ENCODE peak calls at places on chromosomes 13 and 19, in five cellular contexts. S is mammary epithelial cell, E is breast epithelium, Q is heart left ventricle, A is IMR-90. W is an unnamed sample.

GRCh38 chr19:38529610-38530009 is 88.1 kb downstream of the MAP4K1 start:
- DNase-seq in S (no peak), E (no peak), Q (no peak), A (no peak), W (peak; percentile 43)

GRCh38 chr13:40340368-40341085 is 325.9 kb downstream of the FOXO1 start:
- DNase-seq in S (peak; percentile 32), E (no peak), Q (no peak), A (no peak), W (no peak)

GRCh38 chr13:51913421-51914136 is 51.8 kb downstream of the CCDC70 start:
- DNase-seq in S (no peak), E (no peak), Q (no peak), A (no peak), W (no peak)

GRCh38 chr19:45331411-45331810 is 8.7 kb upstream of the CKM start:
- DNase-seq in S (no peak), E (no peak), Q (no peak), A (no peak), W (no peak)

GRCh38 chr19:44697670-44698034 is 1.3 kb upstream of the CEACAM16 start:
- DNase-seq in S (no peak), E (no peak), Q (no peak), A (no peak), W (no peak)

GRCh38 chr13:35996360-35996759 is 134.8 kb downstream of the DCLK1 start:
- DNase-seq in S (no peak), E (no peak), Q (no peak), A (no peak), W (no peak)

GRCh38 chr19:2478324-2478755 is 2.4 kb downstream of the GADD45B start:
- DNase-seq in S (peak; percentile 75), E (peak; percentile 91), Q (peak; percentile 42), A (peak; percentile 64), W (peak; percentile 91)

GRCh38 chr13:21069561-21070004 is 8.2 kb upstream of the LATS2 start:
- DNase-seq in S (peak; percentile 85), E (no peak), Q (peak; percentile 41), A (peak; percentile 99), W (peak; percentile 71)

GRCh38 chr19:3346677-3347353 is 19.6 kb upstream of the NFIC start:
- DNase-seq in S (no peak), E (peak; percentile 87), Q (peak; percentile 81), A (no peak), W (peak; percentile 59)

DNA sequence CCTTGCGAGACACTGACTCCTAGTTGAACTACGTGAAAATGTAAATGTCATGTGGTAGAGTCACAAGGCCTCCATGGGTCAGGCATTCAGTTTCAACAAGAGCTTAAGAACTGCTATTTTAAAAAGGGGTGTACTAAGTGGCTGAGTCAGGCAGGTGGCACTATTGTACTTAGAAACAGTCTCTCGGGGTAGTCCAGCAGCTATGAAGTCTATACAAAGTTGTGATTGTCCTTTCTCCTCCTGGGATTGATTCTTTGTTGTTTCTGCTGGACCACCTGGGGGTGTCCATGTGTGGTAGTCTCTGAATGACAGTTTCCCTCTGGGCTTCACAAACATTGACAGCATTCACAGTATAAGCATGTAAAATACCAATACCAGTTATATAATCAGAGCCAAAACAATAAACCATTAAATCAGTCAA is 33.0 kb downstream of the UGGT2 start:
- DNase-seq in S (peak; percentile 39), E (no peak), Q (no peak), A (peak; percentile 67), W (peak; percentile 65)
- TF ChIP-seq CTCF in S (peak; percentile 43), E (peak; percentile 47), Q (peak; percentile 72), A (peak; percentile 63), W (peak; percentile 70)

DNA sequence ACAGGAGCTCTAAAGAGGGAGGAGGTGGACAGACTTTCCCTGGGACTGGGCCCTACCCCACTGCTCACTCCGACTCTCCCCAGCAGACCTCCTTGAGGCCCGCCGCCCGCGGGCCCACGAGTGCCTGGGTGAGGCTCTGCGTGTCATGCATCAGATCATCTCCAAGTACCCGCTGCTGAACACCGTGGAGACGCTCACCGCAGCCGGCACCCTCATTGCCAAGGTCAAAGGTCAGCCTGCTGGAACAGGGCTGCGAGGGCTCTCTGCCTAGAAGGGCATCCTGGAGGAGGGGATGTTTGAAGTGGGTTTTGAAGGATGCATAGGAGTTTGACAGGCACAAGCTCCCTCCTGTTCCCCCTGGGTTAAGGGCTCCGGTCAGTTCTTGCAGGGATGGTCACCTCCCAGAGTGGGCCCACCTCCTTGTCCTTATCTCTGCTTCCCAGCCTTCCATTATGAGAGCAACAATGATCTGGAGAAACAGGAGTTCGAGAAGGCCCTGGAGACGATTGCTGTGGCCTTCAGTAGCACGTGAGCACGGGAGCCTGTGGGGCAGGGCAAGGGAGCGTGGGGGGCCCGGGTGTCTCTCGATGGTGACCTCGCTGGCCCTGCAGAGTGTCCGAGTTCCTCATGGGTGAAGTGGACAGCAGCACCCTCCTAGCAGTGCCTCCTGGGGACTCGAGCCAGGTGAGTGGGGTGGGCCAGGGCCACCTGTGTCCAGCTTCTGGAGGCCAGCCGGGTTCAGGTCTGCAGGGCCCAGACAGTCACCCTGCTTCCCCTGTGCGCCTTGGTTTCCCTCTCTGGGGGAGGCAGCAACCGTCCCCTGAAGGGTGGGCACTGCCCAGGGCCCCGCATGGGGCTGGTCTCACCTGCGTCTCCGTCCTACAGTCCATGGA is 6.3 kb downstream of the ARHGAP45 start:
- DNase-seq in S (no peak), E (no peak), Q (no peak), A (no peak), W (no peak)
- H3K4me1 ChIP-seq in S (peaks cover 13% of the 10 kb centered on the region), E (no peaks in the 10 kb centered on the region), Q (peaks cover 3% of the 10 kb centered on the region), A (no peaks in the 10 kb centered on the region), W (peaks cover 15% of the 10 kb centered on the region)

GRCh38 chr19:13381827-13382632 is 124.2 kb downstream of the CACNA1A start:
- DNase-seq in S (no peak), E (no peak), Q (no peak), A (peak; percentile 4), W (no peak)
- TF ChIP-seq CTCF in S (no peak), E (no peak), Q (no peak), A (no peak), W (no peak)

DNA sequence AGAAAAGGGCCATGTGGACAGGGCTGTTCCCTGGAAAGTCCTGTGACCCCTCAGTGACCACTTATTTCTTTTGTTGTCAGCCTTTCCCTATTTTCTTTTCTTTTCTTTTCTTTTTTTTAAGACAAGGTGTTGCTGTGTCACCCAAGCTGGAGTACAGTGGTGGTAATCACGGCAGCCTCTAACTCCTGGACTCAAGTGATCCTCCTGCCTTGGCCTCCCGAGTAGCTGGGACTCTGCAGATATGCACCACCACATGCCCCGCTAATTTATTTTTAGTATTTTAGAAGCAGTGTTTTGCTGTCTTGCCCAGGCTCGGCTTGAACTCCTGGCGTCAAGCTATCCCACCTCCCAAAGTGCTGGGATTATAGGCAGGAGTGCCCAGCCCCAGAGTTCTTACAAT is 1.1 kb upstream of the GPI start:
- DNase-seq in S (no peak), E (no peak), Q (no peak), A (no peak), W (no peak)
- H3K4me1 ChIP-seq in S (peaks cover 28% of the 10 kb centered on the region), E (peaks cover 4% of the 10 kb centered on the region), Q (peaks cover 27% of the 10 kb centered on the region), A (peaks cover 21% of the 10 kb centered on the region), W (peaks cover 24% of the 10 kb centered on the region)

GRCh38 chr13:94660695-94661324 is 51.5 kb downstream of the SOX21 start:
- DNase-seq in S (no peak), E (no peak), Q (no peak), A (peak; percentile 41), W (peak; percentile 51)

GRCh38 chr13:94656766-94657165 is 55.1 kb downstream of the GPR180 start:
- DNase-seq in S (peak; percentile 82), E (no peak), Q (no peak), A (peak; percentile 99), W (peak; percentile 78)

GRCh38 chr13:94661396-94661795 is 50.9 kb downstream of the SOX21 start:
- DNase-seq in S (no peak), E (no peak), Q (no peak), A (no peak), W (no peak)

GRCh38 chr13:94657167-94657566 is 55.2 kb downstream of the SOX21 start:
- DNase-seq in S (peak; percentile 50), E (no peak), Q (no peak), A (peak; percentile 57), W (peak; percentile 4)

GRCh38 chr13:94658926-94659649 is 53.3 kb downstream of the SOX21 start:
- DNase-seq in S (peak; percentile 8), E (no peak), Q (no peak), A (no peak), W (peak; percentile 30)
- TF ChIP-seq CTCF in S (no peak), E (no peak), Q (no peak), A (no peak), W (no peak)

GRCh38 chr19:19033176-19033425 is 216 bp downstream of the SUGP2 start:
- DNase-seq in S (no peak), E (no peak), Q (no peak), A (no peak), W (no peak)
- H3K4me1 ChIP-seq in S (no peaks in the 10 kb centered on the region), E (peaks cover 5% of the 10 kb centered on the region), Q (peaks cover 27% of the 10 kb centered on the region), A (peaks cover 6% of the 10 kb centered on the region), W (no peaks in the 10 kb centered on the region)

GRCh38 chr19:46372901-46373572 is 26.1 kb downstream of the PPP5C start:
- DNase-seq in S (no peak), E (peak; percentile 52), Q (no peak), A (no peak), W (peak; percentile 75)
- TF ChIP-seq CTCF in S (peak; percentile 39), E (no peak), Q (peak; percentile 26), A (peak; percentile 29), W (peak; percentile 64)

DNA sequence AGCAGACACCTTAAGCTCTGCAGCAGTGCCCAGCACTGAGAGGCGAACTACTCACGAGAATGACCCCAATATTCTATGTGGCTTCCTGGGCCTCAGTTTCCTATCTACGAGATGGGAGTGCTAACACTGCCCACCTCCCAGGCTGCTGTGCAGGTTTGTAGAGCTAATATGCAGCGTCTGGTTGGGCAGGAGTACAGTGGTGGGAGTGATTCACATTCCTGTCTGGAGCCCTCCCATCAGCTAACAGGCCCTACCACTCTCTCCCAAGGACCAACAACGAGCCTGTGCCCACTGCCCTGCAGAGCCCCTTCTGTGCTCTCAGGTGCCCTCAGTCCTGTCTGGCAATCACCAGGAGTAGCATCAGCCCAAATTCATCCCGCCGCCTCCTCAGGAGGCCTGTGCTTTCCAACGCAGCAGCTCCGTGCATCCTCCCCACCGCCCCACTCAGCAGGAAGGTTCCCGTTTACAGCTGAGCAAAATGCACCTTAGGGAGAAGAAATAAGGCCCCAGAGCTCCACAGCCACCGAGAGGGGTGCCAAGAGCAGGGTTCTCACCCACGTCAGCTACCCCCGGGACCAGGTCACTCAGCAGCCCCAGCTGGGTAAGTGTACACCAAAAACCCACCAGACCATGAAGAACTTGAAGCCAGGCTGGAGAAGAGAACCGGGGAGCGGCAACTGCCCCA is 6.6 kb downstream of the AKT2 start:
- DNase-seq in S (no peak), E (no peak), Q (no peak), A (no peak), W (no peak)
- H3K4me1 ChIP-seq in S (peaks cover 19% of the 10 kb centered on the region), E (peaks cover 22% of the 10 kb centered on the region), Q (peaks cover 85% of the 10 kb centered on the region), A (peaks cover 29% of the 10 kb centered on the region), W (peaks cover 51% of the 10 kb centered on the region)